ENCODE peak calls at places on chromosomes 7 and 10, in ten cellular contexts. One of them, this sample, is unnamed.
A peak's percentile ranks its signal among the peaks of the same experiment; 100 is the strongest.

GRCh38 chr10:104510644-104511043 is 130.4 kb upstream of the SORCS3 start:
- DNase-seq in H1: no peak
- DNase-seq in endothelial cell of umbilical vein: no peak
- DNase-seq in HepG2: no peak
- DNase-seq in A549: no peak
- DNase-seq in HCT116: no peak
- DNase-seq in SK-N-SH: no peak
- DNase-seq in WTC11: no peak
- DNase-seq in K562: no peak
- DNase-seq in GM12878: no peak
- DNase-seq in this sample: no peak

GRCh38 chr10:3805227-3805790 is 20.3 kb upstream of the KLF6 start:
- DNase-seq in HepG2: no peak
- DNase-seq in WTC11: no peak
- DNase-seq in H1: no peak
- DNase-seq in endothelial cell of umbilical vein: peak; percentile 92
- DNase-seq in GM12878: peak; percentile 71
- DNase-seq in SK-N-SH: no peak
- DNase-seq in HCT116: peak; percentile 56
- DNase-seq in K562: peak; percentile 66
- DNase-seq in A549: no peak
- DNase-seq in this sample: peak; percentile 77

GRCh38 chr10:70115948-70116682 is 16.5 kb downstream of the AIFM2 start:
- DNase-seq in HepG2: peak; percentile 59
- DNase-seq in K562: peak; percentile 79
- DNase-seq in HCT116: peak; percentile 21
- DNase-seq in endothelial cell of umbilical vein: peak; percentile 35
- DNase-seq in H1: no peak
- DNase-seq in A549: peak; percentile 64
- DNase-seq in GM12878: no peak
- DNase-seq in WTC11: peak; percentile 77
- DNase-seq in SK-N-SH: peak; percentile 80
- DNase-seq in this sample: peak; percentile 53

GRCh38 chr10:11684717-11685645 is 57.2 kb upstream of the ECHDC3 start:
- DNase-seq in WTC11: no peak
- DNase-seq in HCT116: peak; percentile 96
- DNase-seq in HepG2: no peak
- DNase-seq in H1: peak; percentile 5
- DNase-seq in GM12878: peak; percentile 94
- DNase-seq in endothelial cell of umbilical vein: peak; percentile 89
- DNase-seq in A549: peak; percentile 89
- DNase-seq in K562: peak; percentile 90
- DNase-seq in SK-N-SH: no peak
- DNase-seq in this sample: peak; percentile 63

GRCh38 chr10:129417164-129417563 is 49.9 kb upstream of the MGMT start:
- DNase-seq in SK-N-SH: no peak
- DNase-seq in HCT116: no peak
- DNase-seq in K562: no peak
- DNase-seq in GM12878: no peak
- DNase-seq in endothelial cell of umbilical vein: peak; percentile 59
- DNase-seq in A549: no peak
- DNase-seq in WTC11: no peak
- DNase-seq in HepG2: peak; percentile 17
- DNase-seq in H1: no peak
- DNase-seq in this sample: no peak

GRCh38 chr10:4352566-4352961 is 473.4 kb upstream of the AKR1E2 start:
- DNase-seq in A549: no peak
- DNase-seq in endothelial cell of umbilical vein: peak; percentile 48
- DNase-seq in HCT116: no peak
- DNase-seq in WTC11: no peak
- DNase-seq in H1: no peak
- DNase-seq in K562: no peak
- DNase-seq in SK-N-SH: no peak
- DNase-seq in GM12878: no peak
- DNase-seq in HepG2: no peak
- DNase-seq in this sample: no peak

GRCh38 chr7:64878684-64879083 is 24.4 kb upstream of the ZNF273 start:
- DNase-seq in K562: no peak
- DNase-seq in endothelial cell of umbilical vein: peak; percentile 46
- DNase-seq in GM12878: no peak
- DNase-seq in WTC11: no peak
- DNase-seq in SK-N-SH: peak; percentile 11
- DNase-seq in HepG2: no peak
- DNase-seq in A549: no peak
- DNase-seq in H1: no peak
- DNase-seq in HCT116: no peak
- DNase-seq in this sample: no peak

GRCh38 chr10:70909326-70909935 is 21.1 kb upstream of the PCBD1 start:
- DNase-seq in endothelial cell of umbilical vein: no peak
- DNase-seq in H1: no peak
- DNase-seq in A549: no peak
- DNase-seq in HepG2: no peak
- DNase-seq in WTC11: peak; percentile 3
- DNase-seq in HCT116: no peak
- DNase-seq in K562: no peak
- DNase-seq in GM12878: no peak
- DNase-seq in SK-N-SH: peak; percentile 8
- DNase-seq in this sample: no peak

GRCh38 chr10:7872041-7872442 is 53.7 kb downstream of the TAF3 start:
- DNase-seq in A549: peak; percentile 8
- DNase-seq in GM12878: no peak
- DNase-seq in K562: peak; percentile 26
- DNase-seq in HCT116: peak; percentile 0
- DNase-seq in endothelial cell of umbilical vein: peak; percentile 68
- DNase-seq in H1: no peak
- DNase-seq in HepG2: no peak
- DNase-seq in SK-N-SH: peak; percentile 48
- DNase-seq in WTC11: no peak
- DNase-seq in this sample: peak; percentile 22

GRCh38 chr10:128530301-128530700 is 404.1 kb upstream of the MKI67 start:
- DNase-seq in SK-N-SH: peak; percentile 58
- DNase-seq in endothelial cell of umbilical vein: no peak
- DNase-seq in HCT116: peak; percentile 15
- DNase-seq in GM12878: no peak
- DNase-seq in H1: no peak
- DNase-seq in HepG2: no peak
- DNase-seq in A549: peak; percentile 20
- DNase-seq in K562: peak; percentile 21
- DNase-seq in WTC11: no peak
- DNase-seq in this sample: peak; percentile 7

GRCh38 chr7:32958046-32959025 is 1.1 kb downstream of the FKBP9 start:
- DNase-seq in A549: no peak
- DNase-seq in SK-N-SH: no peak
- DNase-seq in HepG2: peak; percentile 8
- DNase-seq in GM12878: no peak
- DNase-seq in HCT116: no peak
- DNase-seq in WTC11: no peak
- DNase-seq in K562: peak; percentile 58
- DNase-seq in H1: no peak
- DNase-seq in endothelial cell of umbilical vein: peak; percentile 72
- DNase-seq in this sample: peak; percentile 70

GRCh38 chr10:6563075-6563474 is 17.0 kb downstream of the PRKCQ start:
- DNase-seq in H1: no peak
- DNase-seq in SK-N-SH: no peak
- DNase-seq in HCT116: no peak
- DNase-seq in HepG2: no peak
- DNase-seq in A549: no peak
- DNase-seq in GM12878: no peak
- DNase-seq in WTC11: no peak
- DNase-seq in endothelial cell of umbilical vein: no peak
- DNase-seq in K562: no peak
- DNase-seq in this sample: no peak

GRCh38 chr7:105745681-105746330 is 130.6 kb downstream of the ATXN7L1 start:
- DNase-seq in A549: no peak
- DNase-seq in K562: peak; percentile 21
- DNase-seq in WTC11: no peak
- DNase-seq in HCT116: no peak
- DNase-seq in H1: no peak
- DNase-seq in HepG2: no peak
- DNase-seq in SK-N-SH: no peak
- DNase-seq in endothelial cell of umbilical vein: no peak
- DNase-seq in GM12878: no peak
- DNase-seq in this sample: no peak

GRCh38 chr10:127920319-127921074 is 13.6 kb downstream of the PTPRE start:
- DNase-seq in endothelial cell of umbilical vein: no peak
- DNase-seq in HepG2: no peak
- DNase-seq in WTC11: no peak
- DNase-seq in HCT116: no peak
- DNase-seq in SK-N-SH: no peak
- DNase-seq in A549: no peak
- DNase-seq in H1: no peak
- DNase-seq in K562: no peak
- DNase-seq in GM12878: no peak
- DNase-seq in this sample: peak; percentile 84

GRCh38 chr10:104326991-104327610 is 11.2 kb downstream of the ITPRIP start:
- DNase-seq in A549: no peak
- DNase-seq in SK-N-SH: no peak
- DNase-seq in WTC11: no peak
- DNase-seq in HCT116: no peak
- DNase-seq in K562: no peak
- DNase-seq in endothelial cell of umbilical vein: no peak
- DNase-seq in GM12878: no peak
- DNase-seq in HepG2: no peak
- DNase-seq in H1: no peak
- DNase-seq in this sample: no peak

GRCh38 chr7:45687185-45687560 is 113.0 kb downstream of the ADCY1 start:
- DNase-seq in A549: no peak
- DNase-seq in K562: no peak
- DNase-seq in WTC11: no peak
- DNase-seq in endothelial cell of umbilical vein: no peak
- DNase-seq in SK-N-SH: no peak
- DNase-seq in H1: no peak
- DNase-seq in GM12878: no peak
- DNase-seq in HepG2: no peak
- DNase-seq in HCT116: no peak
- DNase-seq in this sample: no peak

GRCh38 chr7:139808846-139809442 is 20.1 kb upstream of the TBXAS1 start:
- DNase-seq in H1: no peak
- DNase-seq in K562: no peak
- DNase-seq in SK-N-SH: no peak
- DNase-seq in WTC11: no peak
- DNase-seq in A549: no peak
- DNase-seq in HCT116: no peak
- DNase-seq in GM12878: no peak
- DNase-seq in endothelial cell of umbilical vein: no peak
- DNase-seq in HepG2: no peak
- DNase-seq in this sample: no peak

GRCh38 chr10:97080051-97080776 is 105.5 kb downstream of the SLIT1 start:
- DNase-seq in HepG2: no peak
- DNase-seq in SK-N-SH: no peak
- DNase-seq in WTC11: no peak
- DNase-seq in endothelial cell of umbilical vein: no peak
- DNase-seq in K562: no peak
- DNase-seq in A549: no peak
- DNase-seq in H1: no peak
- DNase-seq in HCT116: no peak
- DNase-seq in GM12878: no peak
- DNase-seq in this sample: no peak

GRCh38 chr7:87216701-87217508 is 2.6 kb downstream of the TMEM243 start:
- DNase-seq in HepG2: no peak
- DNase-seq in H1: no peak
- DNase-seq in A549: no peak
- DNase-seq in SK-N-SH: no peak
- DNase-seq in WTC11: no peak
- DNase-seq in GM12878: peak; percentile 97
- DNase-seq in HCT116: no peak
- DNase-seq in K562: no peak
- DNase-seq in endothelial cell of umbilical vein: peak; percentile 15
- DNase-seq in this sample: no peak

GRCh38 chr7:22574756-22575517 is 74.9 kb upstream of the STEAP1B start:
- DNase-seq in endothelial cell of umbilical vein: peak; percentile 14
- DNase-seq in H1: no peak
- DNase-seq in K562: no peak
- DNase-seq in HCT116: no peak
- DNase-seq in A549: no peak
- DNase-seq in SK-N-SH: no peak
- DNase-seq in HepG2: no peak
- DNase-seq in GM12878: no peak
- DNase-seq in WTC11: no peak
- DNase-seq in this sample: peak; percentile 18
- TF ChIP-seq MAX in endothelial cell of umbilical vein: no peak
- TF ChIP-seq MAX in H1: no peak
- TF ChIP-seq MAX in K562: no peak
- TF ChIP-seq MAX in HCT116: no peak
- TF ChIP-seq MAX in A549: no peak
- TF ChIP-seq MAX in SK-N-SH: no peak
- TF ChIP-seq MAX in HepG2: no peak
- TF ChIP-seq MAX in GM12878: no peak
- TF ChIP-seq MAX in WTC11: no peak
- TF ChIP-seq MAX in this sample: no peak

DNA sequence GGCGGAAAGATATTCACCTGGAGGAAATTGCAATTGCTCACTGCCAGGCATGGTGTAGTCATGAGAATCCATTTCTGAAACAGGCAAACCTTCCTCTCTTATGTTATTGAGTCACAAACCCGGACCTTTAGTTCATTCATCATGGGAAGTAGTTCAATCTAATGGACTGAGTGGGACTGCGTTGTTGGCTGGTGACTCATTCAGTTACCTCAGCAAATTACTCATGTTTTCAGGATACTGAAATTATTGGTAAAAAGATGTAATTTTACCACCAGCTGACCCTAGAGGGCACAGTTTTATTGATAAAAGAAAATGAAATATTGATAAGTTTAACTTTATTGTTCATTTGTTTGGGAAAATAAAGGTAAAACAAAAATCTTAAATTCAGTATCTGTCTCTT is 1194.4 kb upstream of the SORCS1 start:
- DNase-seq in endothelial cell of umbilical vein: no peak
- DNase-seq in WTC11: no peak
- DNase-seq in HepG2: peak; percentile 2
- DNase-seq in GM12878: peak; percentile 13
- DNase-seq in A549: peak; percentile 14
- DNase-seq in K562: no peak
- DNase-seq in SK-N-SH: peak; percentile 4
- DNase-seq in HCT116: no peak
- DNase-seq in H1: no peak
- DNase-seq in this sample: peak; percentile 37
- TF ChIP-seq CTCF in endothelial cell of umbilical vein: no peak
- TF ChIP-seq CTCF in WTC11: no peak
- TF ChIP-seq CTCF in HepG2: no peak
- TF ChIP-seq CTCF in GM12878: no peak
- TF ChIP-seq CTCF in A549: no peak
- TF ChIP-seq CTCF in K562: no peak
- TF ChIP-seq CTCF in SK-N-SH: peak; percentile 69
- TF ChIP-seq CTCF in HCT116: no peak
- TF ChIP-seq CTCF in H1: no peak
- TF ChIP-seq CTCF in this sample: no peak

GRCh38 chr7:98670186-98670585 is 53.1 kb downstream of the NPTX2 start:
- DNase-seq in endothelial cell of umbilical vein: no peak
- DNase-seq in GM12878: no peak
- DNase-seq in A549: no peak
- DNase-seq in HepG2: no peak
- DNase-seq in WTC11: no peak
- DNase-seq in K562: no peak
- DNase-seq in SK-N-SH: no peak
- DNase-seq in HCT116: no peak
- DNase-seq in H1: no peak
- DNase-seq in this sample: no peak
- TF ChIP-seq MAX in endothelial cell of umbilical vein: no peak
- TF ChIP-seq MAX in GM12878: no peak
- TF ChIP-seq MAX in A549: no peak
- TF ChIP-seq MAX in HepG2: no peak
- TF ChIP-seq MAX in WTC11: no peak
- TF ChIP-seq MAX in K562: no peak
- TF ChIP-seq MAX in SK-N-SH: no peak
- TF ChIP-seq MAX in HCT116: no peak
- TF ChIP-seq MAX in H1: no peak
- TF ChIP-seq MAX in this sample: no peak

GRCh38 chr7:137606061-137606674 is 240.6 kb downstream of the DGKI start:
- DNase-seq in A549: peak; percentile 14
- DNase-seq in WTC11: no peak
- DNase-seq in H1: no peak
- DNase-seq in SK-N-SH: no peak
- DNase-seq in HCT116: peak; percentile 35
- DNase-seq in K562: peak; percentile 54
- DNase-seq in endothelial cell of umbilical vein: peak; percentile 62
- DNase-seq in GM12878: no peak
- DNase-seq in HepG2: peak; percentile 38
- DNase-seq in this sample: peak; percentile 63
- TF ChIP-seq CTCF in A549: peak; percentile 53
- TF ChIP-seq CTCF in WTC11: peak; percentile 27
- TF ChIP-seq CTCF in H1: no peak
- TF ChIP-seq CTCF in SK-N-SH: peak; percentile 91
- TF ChIP-seq CTCF in HCT116: peak; percentile 38
- TF ChIP-seq CTCF in K562: peak; percentile 20
- TF ChIP-seq CTCF in endothelial cell of umbilical vein: peak; percentile 19
- TF ChIP-seq CTCF in GM12878: no peak
- TF ChIP-seq CTCF in HepG2: no peak
- TF ChIP-seq CTCF in this sample: peak; percentile 9